ENCODE peak calls at places on chromosomes 16 and 17, in seven cellular contexts. Q is activated CD4-positive, alpha-beta T cell treated with anti-CD3 and anti-CD28 coated beads for 48 hours; S is stimulated activated CD4-positive, alpha-beta T cell treated with anti-CD3 and anti-CD28 coated beads, Interleukin-1b, Interleukin-23, amount 100 ng/mL, for 24 hours; C is astrocyte of the spinal cord; F is anterior cingulate cortex; K is AG20443; M is ovary. J is an unnamed sample.

GRCh38 chr17:31536451-31536850 is 145.0 kb downstream of the RAB11FIP4 start:
- DNase-seq in K (no peak), Q (no peak), F (no peak), S (no peak), M (no peak), C (no peak), J (no peak)

GRCh38 chr16:85429776-85430522 is 183.2 kb upstream of the GSE1 start:
- DNase-seq in S (no peak), F (no peak), C (no peak), M (no peak), Q (no peak), K (no peak), J (no peak)

GRCh38 chr16:30558789-30559377 is 709 bp upstream of the ZNF764 start:
- DNase-seq in Q (no peak), S (no peak), M (no peak), C (no peak), K (no peak), F (no peak), J (no peak)

GRCh38 chr16:70428178-70428998 is 10.5 kb downstream of the ST3GAL2 start:
- DNase-seq in Q (peak; percentile 75), C (peak; percentile 94), S (no peak), M (peak; percentile 90), K (peak; percentile 94), F (peak; percentile 28), J (peak; percentile 92)

GRCh38 chr17:59757043-59757824 is 49.8 kb downstream of the VMP1 start:
- DNase-seq in M (no peak), Q (no peak), K (no peak), S (no peak), F (no peak), C (peak; percentile 20), J (no peak)

GRCh38 chr17:50684612-50685333 is 22.9 kb downstream of the ANKRD40 start:
- DNase-seq in K (no peak), Q (no peak), F (no peak), M (no peak), S (no peak), C (no peak), J (no peak)

GRCh38 chr16:12390644-12391043 is 413.0 kb downstream of the CPPED1 start:
- DNase-seq in M (no peak), C (peak; percentile 29), Q (no peak), K (peak; percentile 67), F (no peak), S (no peak), J (peak; percentile 36)

GRCh38 chr17:29835438-29836351 is 94.3 kb downstream of the SSH2 start:
- DNase-seq in S (no peak), C (peak; percentile 26), M (no peak), K (peak; percentile 36), Q (no peak), F (no peak), J (peak; percentile 35)

GRCh38 chr16:67723151-67723915 is 4.2 kb upstream of the GFOD2 start:
- DNase-seq in M (peak; percentile 3), Q (no peak), K (peak; percentile 75), C (peak; percentile 69), S (no peak), F (no peak), J (peak; percentile 3)

GRCh38 chr16:85386467-85387170 is 226.5 kb upstream of the GSE1 start:
- DNase-seq in K (no peak), C (no peak), Q (no peak), M (peak; percentile 14), F (no peak), S (no peak), J (no peak)

GRCh38 chr17:21300601-21301571 is 16.4 kb downstream of the MAP2K3 start:
- DNase-seq in Q (no peak), S (no peak), F (no peak), C (no peak), K (no peak), M (no peak), J (no peak)

GRCh38 chr16:11636172-11636721 is 32.0 kb upstream of the SNN start:
- DNase-seq in S (no peak), M (no peak), F (no peak), Q (no peak), K (no peak), C (no peak), J (no peak)

GRCh38 chr16:11034481-11034931 is 90.1 kb downstream of the CLEC16A start:
- DNase-seq in M (no peak), K (peak; percentile 45), S (no peak), C (no peak), Q (no peak), F (no peak), J (no peak)

GRCh38 chr17:80261159-80261894 is 675 bp downstream of the RNF213 start:
- DNase-seq in S (no peak), C (peak; percentile 51), K (peak; percentile 45), F (no peak), M (peak; percentile 71), Q (peak; percentile 72), J (peak; percentile 61)

J was measured in LHCN-M2.